ENCODE peak calls at places on chromosome 18, in five cellular contexts. T, F, M, C and K are unnamed samples.

GRCh38 chr18:3451989-3452749 is 2.2 kb downstream of the TGIF1 start:
- DNase-seq in T (peak), F (peak), M (peak), C (no peak), K (no peak)

GRCh38 chr18:70263336-70263735 is 25.5 kb upstream of the SOCS6 start:
- DNase-seq in T (no peak), F (no peak), M (no peak), C (no peak), K (no peak)

GRCh38 chr18:21074336-21075323 is 37.0 kb downstream of the ROCK1 start:
- DNase-seq in T (no peak), F (no peak), M (no peak), C (no peak), K (no peak)

GRCh38 chr18:46226461-46226860 is 122.3 kb downstream of the HAUS1 start:
- DNase-seq in T (no peak), F (no peak), M (peak), C (peak), K (no peak)

GRCh38 chr18:77108001-77108692 is 24.4 kb downstream of the MBP start:
- DNase-seq in T (no peak), F (no peak), M (peak), C (peak), K (no peak)

GRCh38 chr18:22691988-22692710 is 241.0 kb upstream of the RBBP8 start:
- DNase-seq in T (no peak), F (no peak), M (peak), C (peak), K (no peak)

GRCh38 chr18:32346667-32347066 is 124.0 kb downstream of the GAREM1 start:
- DNase-seq in T (no peak), F (no peak), M (no peak), C (no peak), K (no peak)

GRCh38 chr18:75346671-75347070 is 80.8 kb downstream of the SMIM21 start:
- DNase-seq in T (no peak), F (no peak), M (no peak), C (no peak), K (no peak)

GRCh38 chr18:70289351-70290330 is 796 bp downstream of the SOCS6 start:
- DNase-seq in T (peak), F (peak), M (peak), C (no peak), K (peak)

GRCh38 chr18:62937065-62937464 is 221.7 kb downstream of the PHLPP1 start:
- DNase-seq in T (no peak), F (no peak), M (peak), C (peak), K (no peak)

GRCh38 chr18:33596178-33596854 is 18.3 kb downstream of the ASXL3 start:
- DNase-seq in T (no peak), F (no peak), M (no peak), C (peak), K (no peak)

GRCh38 chr18:24118750-24119577 is 19.9 kb upstream of the CABYR start:
- DNase-seq in T (peak), F (peak), M (peak), C (peak), K (peak)

GRCh38 chr18:52367962-52368745 is 28.2 kb downstream of the DCC start:
- DNase-seq in T (no peak), F (no peak), M (no peak), C (no peak), K (no peak)

GRCh38 chr18:58266291-58266690 is 222.3 kb downstream of the NEDD4L start:
- DNase-seq in T (no peak), F (no peak), M (no peak), C (no peak), K (no peak)